ENCODE peak calls at places on chromosomes 5 and 9, in five cellular contexts. One of them, this sample, is unnamed.

GRCh38 chr9:70594546-70594945 is 180.1 kb upstream of the KLF9 start:
- DNase-seq in uterus: no peak
- DNase-seq in endothelial cell of umbilical vein: no peak
- DNase-seq in transverse colon: no peak
- DNase-seq in breast epithelium: no peak
- DNase-seq in this sample: no peak

GRCh38 chr9:78236511-78236950 is 656 bp downstream of the CEP78 start:
- DNase-seq in transverse colon: no peak
- DNase-seq in breast epithelium: no peak
- DNase-seq in endothelial cell of umbilical vein: no peak
- DNase-seq in uterus: no peak
- DNase-seq in this sample: no peak

GRCh38 chr5:6767481-6768063 is 54.3 kb downstream of the TENT4A start:
- DNase-seq in endothelial cell of umbilical vein: no peak
- DNase-seq in uterus: no peak
- DNase-seq in breast epithelium: no peak
- DNase-seq in transverse colon: no peak
- DNase-seq in this sample: no peak

GRCh38 chr5:79697222-79698164 is 7.9 kb downstream of the CMYA5 start:
- DNase-seq in breast epithelium: no peak
- DNase-seq in uterus: no peak
- DNase-seq in transverse colon: no peak
- DNase-seq in endothelial cell of umbilical vein: no peak
- DNase-seq in this sample: no peak

GRCh38 chr5:164336276-164336675 is 830.9 kb downstream of the MAT2B start:
- DNase-seq in endothelial cell of umbilical vein: no peak
- DNase-seq in uterus: no peak
- DNase-seq in breast epithelium: no peak
- DNase-seq in transverse colon: no peak
- DNase-seq in this sample: no peak

GRCh38 chr5:80041536-80041935 is 6.4 kb downstream of the THBS4 start:
- DNase-seq in breast epithelium: no peak
- DNase-seq in transverse colon: no peak
- DNase-seq in endothelial cell of umbilical vein: no peak
- DNase-seq in uterus: no peak
- DNase-seq in this sample: no peak

GRCh38 chr5:67206381-67207328 is 10.1 kb upstream of the CD180 start:
- DNase-seq in breast epithelium: peak; percentile 54
- DNase-seq in uterus: no peak
- DNase-seq in endothelial cell of umbilical vein: peak; percentile 13
- DNase-seq in transverse colon: peak; percentile 78
- DNase-seq in this sample: no peak

GRCh38 chr5:168291961-168292782 is 727 bp downstream of the WWC1 start:
- DNase-seq in uterus: no peak
- DNase-seq in breast epithelium: no peak
- DNase-seq in endothelial cell of umbilical vein: no peak
- DNase-seq in transverse colon: peak; percentile 29
- DNase-seq in this sample: peak; percentile 35

GRCh38 chr5:34703767-34704324 is 47.7 kb downstream of the RAI14 start:
- DNase-seq in breast epithelium: no peak
- DNase-seq in transverse colon: no peak
- DNase-seq in endothelial cell of umbilical vein: no peak
- DNase-seq in uterus: no peak
- DNase-seq in this sample: no peak

GRCh38 chr9:89522261-89522978 is 24.5 kb upstream of the SEMA4D start:
- DNase-seq in endothelial cell of umbilical vein: peak; percentile 24
- DNase-seq in breast epithelium: no peak
- DNase-seq in transverse colon: peak; percentile 64
- DNase-seq in uterus: no peak
- DNase-seq in this sample: peak; percentile 58

GRCh38 chr9:125085703-125086477 is 57.4 kb downstream of the SCAI start:
- DNase-seq in endothelial cell of umbilical vein: no peak
- DNase-seq in breast epithelium: no peak
- DNase-seq in transverse colon: no peak
- DNase-seq in uterus: no peak
- DNase-seq in this sample: no peak

GRCh38 chr9:121074370-121075250 is at the start of gene CNTRL:
- DNase-seq in transverse colon: peak; percentile 88
- DNase-seq in breast epithelium: peak; percentile 86
- DNase-seq in endothelial cell of umbilical vein: peak; percentile 86
- DNase-seq in uterus: peak; percentile 89
- DNase-seq in this sample: peak; percentile 91
- TF ChIP-seq POLR2A in transverse colon: peak; percentile 54
- TF ChIP-seq POLR2A in breast epithelium: peak; percentile 60
- TF ChIP-seq POLR2A in endothelial cell of umbilical vein: peak; percentile 49
- TF ChIP-seq POLR2A in uterus: peak; percentile 25
- TF ChIP-seq POLR2A in this sample: peak; percentile 64

GRCh38 chr9:131598121-131598520 is 52.8 kb downstream of the PRRT1B start:
- DNase-seq in transverse colon: peak; percentile 37
- DNase-seq in breast epithelium: no peak
- DNase-seq in uterus: no peak
- DNase-seq in endothelial cell of umbilical vein: no peak
- DNase-seq in this sample: no peak
- H3K36me3 ChIP-seq in transverse colon: peaks cover 2% of the 10 kb centered on the region
- H3K36me3 ChIP-seq in breast epithelium: peaks cover 21% of the 10 kb centered on the region
- H3K36me3 ChIP-seq in uterus: no peaks in the 10 kb centered on the region
- H3K36me3 ChIP-seq in endothelial cell of umbilical vein: peaks cover 53% of the 10 kb centered on the region
- H3K36me3 ChIP-seq in this sample: peaks cover 8% of the 10 kb centered on the region

DNA sequence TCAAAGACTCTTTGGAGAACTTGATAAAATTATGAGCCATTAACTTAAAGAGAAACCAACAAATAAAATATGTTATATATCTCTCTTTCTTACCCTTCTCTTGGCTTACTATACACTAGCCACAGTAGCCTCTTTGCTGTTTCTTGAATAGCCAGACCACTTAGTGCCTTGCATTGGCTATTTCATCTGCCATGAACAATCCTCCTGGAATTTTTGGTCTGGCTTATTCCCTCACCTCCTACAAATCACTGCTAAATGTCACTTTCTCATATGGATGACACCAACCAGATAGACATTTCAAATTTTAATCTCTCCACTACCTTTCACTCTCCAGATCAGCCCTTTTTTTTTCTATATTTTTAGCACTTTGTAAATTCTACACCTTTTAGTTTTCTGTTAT is 1581.7 kb downstream of the EFNA5 start:
- DNase-seq in breast epithelium: no peak
- DNase-seq in transverse colon: no peak
- DNase-seq in endothelial cell of umbilical vein: no peak
- DNase-seq in uterus: no peak
- DNase-seq in this sample: no peak
- H3K27ac ChIP-seq in breast epithelium: no peak overlapping the region
- H3K27ac ChIP-seq in transverse colon: no peak overlapping the region
- H3K27ac ChIP-seq in endothelial cell of umbilical vein: no peak overlapping the region
- H3K27ac ChIP-seq in uterus: no peak overlapping the region
- H3K27ac ChIP-seq in this sample: no peak overlapping the region

GRCh38 chr9:100426532-100427365 is at the start of gene MSANTD3:
- DNase-seq in uterus: peak; percentile 59
- DNase-seq in breast epithelium: peak; percentile 54
- DNase-seq in endothelial cell of umbilical vein: peak; percentile 84
- DNase-seq in transverse colon: peak; percentile 68
- DNase-seq in this sample: peak; percentile 84
- TF ChIP-seq POLR2A in uterus: no peak
- TF ChIP-seq POLR2A in breast epithelium: no peak
- TF ChIP-seq POLR2A in endothelial cell of umbilical vein: peak; percentile 59
- TF ChIP-seq POLR2A in transverse colon: no peak
- TF ChIP-seq POLR2A in this sample: peak; percentile 64

DNA sequence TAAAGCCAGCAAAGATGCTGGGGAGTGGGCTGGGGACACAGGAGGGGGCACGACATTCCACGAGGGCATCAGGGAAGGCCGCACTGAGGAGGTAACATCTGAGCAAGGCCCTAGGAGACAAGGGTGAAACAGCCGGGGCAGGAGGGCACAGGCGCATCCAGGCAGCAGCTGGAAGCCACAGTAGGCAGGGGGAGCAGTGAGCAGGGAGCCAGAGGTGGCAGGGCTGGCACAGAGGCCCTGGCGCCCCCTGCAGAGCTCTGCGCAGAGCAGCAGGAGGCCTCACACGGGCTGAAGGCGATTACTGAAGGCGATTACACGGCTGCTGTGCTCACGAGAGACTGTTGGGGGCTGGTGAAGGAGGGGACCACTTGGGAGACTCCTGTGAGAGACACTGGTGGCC is 15.4 kb downstream of the LMAN2 start:
- DNase-seq in transverse colon: no peak
- DNase-seq in breast epithelium: no peak
- DNase-seq in endothelial cell of umbilical vein: peak; percentile 31
- DNase-seq in uterus: no peak
- DNase-seq in this sample: peak; percentile 37
- H3K36me3 ChIP-seq in transverse colon: no peaks in the 10 kb centered on the region
- H3K36me3 ChIP-seq in breast epithelium: peaks cover 20% of the 10 kb centered on the region
- H3K36me3 ChIP-seq in endothelial cell of umbilical vein: peaks cover 61% of the 10 kb centered on the region
- H3K36me3 ChIP-seq in uterus: no peaks in the 10 kb centered on the region
- H3K36me3 ChIP-seq in this sample: peaks cover 39% of the 10 kb centered on the region

GRCh38 chr5:142997586-142997985 is 227.4 kb downstream of the ARHGAP26 start:
- DNase-seq in breast epithelium: no peak
- DNase-seq in transverse colon: no peak
- DNase-seq in endothelial cell of umbilical vein: no peak
- DNase-seq in uterus: no peak
- DNase-seq in this sample: no peak
- H3K27ac ChIP-seq in breast epithelium: no peak overlapping the region
- H3K27ac ChIP-seq in transverse colon: no peak overlapping the region
- H3K27ac ChIP-seq in endothelial cell of umbilical vein: no peak overlapping the region
- H3K27ac ChIP-seq in uterus: no peak overlapping the region
- H3K27ac ChIP-seq in this sample: no peak overlapping the region

DNA sequence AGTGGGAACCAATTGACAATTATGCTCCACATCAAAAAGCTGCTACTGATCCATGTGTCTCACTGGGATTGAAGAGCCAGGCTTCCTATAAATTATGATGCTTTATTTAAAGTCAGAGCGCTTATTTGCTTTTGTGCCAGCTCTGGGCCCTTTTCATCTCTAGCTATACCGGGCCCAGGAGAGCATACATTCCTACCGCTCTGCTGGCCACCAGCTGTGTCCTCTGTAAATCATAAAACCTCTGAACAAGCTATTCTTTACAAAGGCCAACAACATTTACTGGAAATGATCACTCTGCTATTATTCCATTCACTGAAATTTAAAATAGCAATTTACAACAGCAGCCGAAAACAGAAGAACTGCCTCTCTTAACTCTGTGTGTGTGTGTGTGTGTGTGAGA is 86.6 kb downstream of the ZNF608 start:
- DNase-seq in breast epithelium: no peak
- DNase-seq in transverse colon: no peak
- DNase-seq in endothelial cell of umbilical vein: no peak
- DNase-seq in uterus: no peak
- DNase-seq in this sample: no peak
- TF ChIP-seq POLR2A in breast epithelium: no peak
- TF ChIP-seq POLR2A in transverse colon: no peak
- TF ChIP-seq POLR2A in endothelial cell of umbilical vein: no peak
- TF ChIP-seq POLR2A in uterus: no peak
- TF ChIP-seq POLR2A in this sample: no peak

GRCh38 chr9:20941177-20941690 is 90.2 kb downstream of the HACD4 start:
- DNase-seq in breast epithelium: no peak
- DNase-seq in uterus: peak; percentile 25
- DNase-seq in endothelial cell of umbilical vein: peak; percentile 74
- DNase-seq in transverse colon: peak; percentile 50
- DNase-seq in this sample: peak; percentile 66

GRCh38 chr9:20945269-20945668 is 86.2 kb downstream of the HACD4 start:
- DNase-seq in endothelial cell of umbilical vein: no peak
- DNase-seq in breast epithelium: no peak
- DNase-seq in uterus: no peak
- DNase-seq in transverse colon: no peak
- DNase-seq in this sample: no peak

GRCh38 chr9:20945856-20946255 is 85.6 kb downstream of the HACD4 start:
- DNase-seq in uterus: no peak
- DNase-seq in breast epithelium: no peak
- DNase-seq in endothelial cell of umbilical vein: no peak
- DNase-seq in transverse colon: no peak
- DNase-seq in this sample: no peak

GRCh38 chr9:20940447-20941176 is 90.8 kb downstream of the HACD4 start:
- DNase-seq in transverse colon: no peak
- DNase-seq in breast epithelium: no peak
- DNase-seq in endothelial cell of umbilical vein: no peak
- DNase-seq in uterus: no peak
- DNase-seq in this sample: no peak

DNA sequence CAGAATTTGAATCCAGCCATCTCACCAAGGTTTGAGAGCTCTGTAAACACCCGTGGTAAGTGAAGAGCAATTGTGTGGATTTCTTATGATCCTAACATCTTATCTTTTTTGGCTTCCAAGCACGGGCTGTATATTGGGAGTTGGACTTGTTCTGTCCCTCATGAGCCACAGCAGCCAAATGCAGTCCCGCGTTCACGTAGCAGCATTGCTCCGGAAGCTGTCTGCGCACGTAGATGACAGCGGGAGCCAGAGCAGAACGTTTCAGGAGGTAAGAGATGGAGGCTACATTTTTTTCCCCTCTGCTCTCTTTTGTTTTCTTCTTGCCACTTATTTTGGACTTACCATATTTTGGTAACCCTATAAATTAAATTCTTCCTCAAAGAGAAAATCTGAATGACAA is 86.9 kb downstream of the HACD4 start:
- DNase-seq in transverse colon: no peak
- DNase-seq in endothelial cell of umbilical vein: no peak
- DNase-seq in uterus: no peak
- DNase-seq in breast epithelium: no peak
- DNase-seq in this sample: no peak
- H3K36me3 ChIP-seq in transverse colon: no peaks in the 10 kb centered on the region
- H3K36me3 ChIP-seq in endothelial cell of umbilical vein: no peaks in the 10 kb centered on the region
- H3K36me3 ChIP-seq in uterus: no peaks in the 10 kb centered on the region
- H3K36me3 ChIP-seq in breast epithelium: no peaks in the 10 kb centered on the region
- H3K36me3 ChIP-seq in this sample: no peaks in the 10 kb centered on the region